ENCODE peak calls at places on chromosome 20, in six cellular contexts. I, C, V, K, X and F are unnamed samples. For H3K4me1 and H3K9me3, the result is how much of the 10 kb centered on the place peaks cover.

GRCh38 chr20:4697189-4697873 is 24.4 kb upstream of the PRND start:
- DNase-seq in I (no peak), C (no peak), V (no peak), K (no peak), X (no peak), F (no peak)

GRCh38 chr20:531608-532007 is 12.0 kb downstream of the CSNK2A1 start:
- DNase-seq in I (no peak), C (no peak), V (no peak), K (no peak), X (no peak), F (no peak)

GRCh38 chr20:61731363-61732181 is 334.1 kb downstream of the TAF4 start:
- DNase-seq in I (no peak), C (no peak), V (no peak), K (peak), X (no peak), F (no peak)

GRCh38 chr20:20561841-20562240 is 150.6 kb downstream of the RALGAPA2 start:
- DNase-seq in I (no peak), C (no peak), V (no peak), K (no peak), X (no peak), F (no peak)

GRCh38 chr20:2455771-2456497 is 14.7 kb downstream of the SNRPB start:
- DNase-seq in I (no peak), C (no peak), V (no peak), K (no peak), X (no peak), F (no peak)

GRCh38 chr20:49532285-49532946 is 35.5 kb downstream of the PTGIS start:
- DNase-seq in I (no peak), C (no peak), V (no peak), K (no peak), X (no peak), F (no peak)

GRCh38 chr20:9963029-9963428 is 71.8 kb upstream of the ANKEF1 start:
- DNase-seq in I (no peak), C (no peak), V (no peak), K (no peak), X (no peak), F (no peak)

GRCh38 chr20:8131598-8132014 is 460 bp upstream of the PLCB1 start:
- DNase-seq in I (no peak), C (no peak), V (no peak), K (no peak), X (no peak), F (peak)

GRCh38 chr20:63698739-63699465 is 2.5 kb downstream of the TNFRSF6B start:
- DNase-seq in I (no peak), C (peak), V (peak), K (peak), X (peak), F (peak)

GRCh38 chr20:49560186-49560585 is 7.8 kb downstream of the PTGIS start:
- DNase-seq in I (no peak), C (no peak), V (no peak), K (no peak), X (no peak), F (no peak)

GRCh38 chr20:13839421-13840092 is 54.7 kb downstream of the NDUFAF5 start:
- DNase-seq in I (no peak), C (no peak), V (no peak), K (no peak), X (no peak), F (peak)

GRCh38 chr20:46688151-46689081 is 828 bp downstream of the TP53RK start:
- DNase-seq in I (no peak), C (no peak), V (no peak), K (no peak), X (no peak), F (peak)

GRCh38 chr20:37295595-37295994 is 6.1 kb downstream of the MANBAL start:
- DNase-seq in I (no peak), C (no peak), V (no peak), K (peak), X (no peak), F (no peak)

GRCh38 chr20:19427480-19427879 is 215.0 kb downstream of the SLC24A3 start:
- DNase-seq in I (peak), C (no peak), V (peak), K (no peak), X (no peak), F (peak)

GRCh38 chr20:57921701-57922482 is 212.1 kb upstream of the PMEPA1 start:
- DNase-seq in I (no peak), C (no peak), V (peak), K (no peak), X (no peak), F (no peak)

GRCh38 chr20:50628853-50629674 is 62.3 kb downstream of the RIPOR3 start:
- DNase-seq in I (no peak), C (no peak), V (no peak), K (no peak), X (no peak), F (no peak)

GRCh38 chr20:10253750-10254149 is 35.1 kb downstream of the SNAP25 start:
- DNase-seq in I (no peak), C (no peak), V (no peak), K (no peak), X (no peak), F (no peak)

GRCh38 chr20:1813101-1813529 is 82.1 kb upstream of the SIRPA start:
- DNase-seq in I (peak), C (peak), V (no peak), K (peak), X (no peak), F (peak)

GRCh38 chr20:48374986-48375715 is 452.6 kb downstream of the PREX1 start:
- DNase-seq in I (no peak), C (no peak), V (no peak), K (no peak), X (no peak), F (no peak)

GRCh38 chr20:47215653-47216397 is 140.7 kb downstream of the ZMYND8 start:
- DNase-seq in I (no peak), C (no peak), V (no peak), K (no peak), X (no peak), F (no peak)

GRCh38 chr20:14647016-14647415 is 309.6 kb upstream of the FLRT3 start:
- DNase-seq in I (no peak), C (no peak), V (no peak), K (no peak), X (no peak), F (no peak)

GRCh38 chr20:23269954-23270353 is 80.6 kb upstream of the NXT1 start:
- DNase-seq in I (no peak), C (no peak), V (no peak), K (no peak), X (no peak), F (peak)

GRCh38 chr20:48019496-48019895 is 234.2 kb upstream of the SULF2 start:
- DNase-seq in I (no peak), C (no peak), V (no peak), K (no peak), X (no peak), F (no peak)

GRCh38 chr20:2139250-2139649 is 37.6 kb downstream of the STK35 start:
- DNase-seq in I (no peak), C (no peak), V (no peak), K (no peak), X (no peak), F (no peak)

GRCh38 chr20:50027611-50028105 is 44.9 kb downstream of the SNAI1 start:
- DNase-seq in I (no peak), C (peak), V (peak), K (peak), X (peak), F (peak)

GRCh38 chr20:10090588-10091166 is 55.9 kb downstream of the ANKEF1 start:
- DNase-seq in I (peak), C (no peak), V (peak), K (peak), X (no peak), F (peak)

GRCh38 chr20:54472607-54473006 is 2.8 kb upstream of the DOK5 start:
- DNase-seq in I (no peak), C (no peak), V (no peak), K (no peak), X (no peak), F (no peak)

GRCh38 chr20:54474866-54475265 is 527 bp upstream of the DOK5 start:
- DNase-seq in I (no peak), C (no peak), V (no peak), K (no peak), X (no peak), F (no peak)

GRCh38 chr20:54475334-54476287 is at the start of gene DOK5:
- DNase-seq in I (no peak), C (no peak), V (no peak), K (no peak), X (no peak), F (peak)

GRCh38 chr20:54474046-54474445 is 1.3 kb upstream of the DOK5 start:
- DNase-seq in I (no peak), C (no peak), V (no peak), K (no peak), X (no peak), F (no peak)

GRCh38 chr20:54473340-54473739 is 2.1 kb upstream of the DOK5 start:
- DNase-seq in I (no peak), C (no peak), V (no peak), K (no peak), X (no peak), F (no peak)
- H3K4me3 ChIP-seq in I (no peak), C (no peak), V (no peak), K (no peak), X (no peak), F (no peak)

GRCh38 chr20:43938932-43939761 is 24.5 kb downstream of the TOX2 start:
- DNase-seq in I (no peak), C (peak), V (peak), K (peak), X (peak), F (peak)

GRCh38 chr20:43936805-43937204 is 22.2 kb downstream of the TOX2 start:
- DNase-seq in I (no peak), C (no peak), V (no peak), K (no peak), X (no peak), F (no peak)

GRCh38 chr20:43938017-43938655 is 23.5 kb downstream of the TOX2 start:
- DNase-seq in I (no peak), C (no peak), V (no peak), K (no peak), X (peak), F (no peak)

GRCh38 chr20:43936371-43936770 is 21.7 kb downstream of the TOX2 start:
- DNase-seq in I (no peak), C (no peak), V (no peak), K (no peak), X (no peak), F (peak)

GRCh38 chr20:43937586-43937985 is 22.9 kb downstream of the TOX2 start:
- DNase-seq in I (no peak), C (no peak), V (no peak), K (no peak), X (peak), F (peak)
- H3K4me1 ChIP-seq in I (under half), C (under half), V (half or more), K (half or more), X (under half), F (under half)

GRCh38 chr20:56143759-56144158 is 104.8 kb upstream of the MC3R start:
- DNase-seq in I (no peak), C (no peak), V (no peak), K (no peak), X (no peak), F (no peak)
- H3K9me3 ChIP-seq in I (under half), C (under half), V (under half), K (under half), X (under half), F (under half)

GRCh38 chr20:38499366-38499765 is 26.7 kb downstream of the RALGAPB start:
- DNase-seq in I (no peak), C (no peak), V (no peak), K (no peak), X (no peak), F (no peak)
- H3K4me3 ChIP-seq in I (no peak), C (no peak), V (no peak), K (no peak), X (no peak), F (no peak)